ENCODE peak calls at places on chromosomes 12 and 14, in ten cellular contexts. R, S, B, G, O, Y, V, A, K and Q are unnamed samples.

GRCh38 chr14:40485688-40486087 is 1053.5 kb upstream of the FBXO33 start:
- DNase-seq in R (no peak), S (no peak), B (no peak), G (no peak), O (no peak), Y (no peak), V (no peak), A (no peak), K (no peak), Q (no peak)

GRCh38 chr12:16112626-16113560 is 164.6 kb downstream of the SLC15A5 start:
- DNase-seq in R (no peak), S (no peak), B (no peak), G (no peak), O (no peak), Y (no peak), V (peak), A (peak), K (peak), Q (no peak)

GRCh38 chr12:18747960-18748359 is 10.0 kb downstream of the CAPZA3 start:
- DNase-seq in R (peak), S (no peak), B (peak), G (no peak), O (peak), Y (no peak), V (peak), A (no peak), K (no peak), Q (peak)

GRCh38 chr14:80955434-80955939 is at the start of gene TSHR:
- DNase-seq in R (no peak), S (no peak), B (no peak), G (no peak), O (peak), Y (no peak), V (peak), A (peak), K (peak), Q (no peak)

GRCh38 chr14:20720741-20721140 is 24.9 kb upstream of the EDDM3A start:
- DNase-seq in R (no peak), S (no peak), B (no peak), G (no peak), O (no peak), Y (no peak), V (no peak), A (no peak), K (no peak), Q (no peak)

GRCh38 chr14:96086574-96087077 is 47.5 kb downstream of the C14orf132 start:
- DNase-seq in R (peak), S (no peak), B (peak), G (peak), O (peak), Y (no peak), V (no peak), A (no peak), K (no peak), Q (peak)

GRCh38 chr14:65412881-65413738 is 580 bp downstream of the FUT8 start:
- DNase-seq in R (peak), S (peak), B (peak), G (peak), O (peak), Y (peak), V (peak), A (peak), K (peak), Q (peak)

GRCh38 chr14:31025335-31026075 is at the start of gene AP4S1:
- DNase-seq in R (no peak), S (peak), B (peak), G (peak), O (no peak), Y (peak), V (peak), A (peak), K (peak), Q (peak)

GRCh38 chr12:131218291-131219172 is 264.8 kb downstream of the ADGRD1 start:
- DNase-seq in R (no peak), S (no peak), B (no peak), G (peak), O (no peak), Y (peak), V (peak), A (no peak), K (peak), Q (peak)

GRCh38 chr12:119902084-119902509 is 25.0 kb upstream of the CIT start:
- DNase-seq in R (peak), S (peak), B (peak), G (peak), O (peak), Y (peak), V (peak), A (peak), K (peak), Q (peak)

GRCh38 chr12:104072099-104072498 is 7.8 kb downstream of the HCFC2 start:
- DNase-seq in R (peak), S (no peak), B (no peak), G (no peak), O (no peak), Y (no peak), V (no peak), A (no peak), K (no peak), Q (no peak)

GRCh38 chr12:64088431-64089349 is 133.4 kb downstream of the KICS2 start:
- DNase-seq in R (peak), S (peak), B (peak), G (no peak), O (peak), Y (peak), V (peak), A (no peak), K (no peak), Q (peak)

GRCh38 chr14:55849833-55850232 is 268.4 kb upstream of the PELI2 start:
- DNase-seq in R (no peak), S (no peak), B (no peak), G (no peak), O (no peak), Y (no peak), V (no peak), A (no peak), K (no peak), Q (no peak)

GRCh38 chr12:70985850-70986249 is 65.3 kb upstream of the PTPRR start:
- DNase-seq in R (peak), S (no peak), B (no peak), G (no peak), O (peak), Y (no peak), V (no peak), A (no peak), K (no peak), Q (no peak)

GRCh38 chr14:75128596-75128990 is 1.7 kb upstream of the NEK9 start:
- DNase-seq in R (no peak), S (no peak), B (no peak), G (no peak), O (no peak), Y (no peak), V (no peak), A (no peak), K (no peak), Q (no peak)

GRCh38 chr12:109795023-109795422 is 38.2 kb downstream of the TRPV4 start:
- DNase-seq in R (peak), S (no peak), B (peak), G (no peak), O (peak), Y (no peak), V (no peak), A (no peak), K (no peak), Q (peak)

GRCh38 chr12:128813883-128814282 is 9.9 kb downstream of the SLC15A4 start:
- DNase-seq in R (no peak), S (no peak), B (no peak), G (no peak), O (peak), Y (no peak), V (no peak), A (no peak), K (no peak), Q (no peak)

GRCh38 chr12:9902539-9903228 is 21.4 kb downstream of the KLRF2 start:
- DNase-seq in R (no peak), S (no peak), B (peak), G (no peak), O (no peak), Y (no peak), V (peak), A (no peak), K (peak), Q (no peak)

GRCh38 chr14:93063393-93063792 is 52.3 kb downstream of the ITPK1 start:
- DNase-seq in R (no peak), S (no peak), B (no peak), G (no peak), O (no peak), Y (no peak), V (no peak), A (no peak), K (no peak), Q (no peak)

GRCh38 chr12:95240556-95240955 is 22.9 kb downstream of the VEZT start:
- DNase-seq in R (no peak), S (no peak), B (no peak), G (no peak), O (no peak), Y (no peak), V (no peak), A (no peak), K (no peak), Q (no peak)

GRCh38 chr12:114711689-114712152 is 27.7 kb upstream of the TBX3 start:
- DNase-seq in R (no peak), S (no peak), B (no peak), G (no peak), O (no peak), Y (no peak), V (peak), A (no peak), K (peak), Q (peak)

GRCh38 chr12:78018146-78018910 is 187.6 kb downstream of the NAV3 start:
- DNase-seq in R (peak), S (peak), B (no peak), G (no peak), O (peak), Y (no peak), V (no peak), A (no peak), K (peak), Q (no peak)

GRCh38 chr14:92040431-92041040 is 677 bp upstream of the TRIP11 start:
- DNase-seq in R (peak), S (peak), B (peak), G (peak), O (peak), Y (peak), V (peak), A (peak), K (no peak), Q (peak)

GRCh38 chr14:74414380-74414779 is 11.6 kb downstream of the SYNDIG1L start:
- DNase-seq in R (no peak), S (no peak), B (no peak), G (no peak), O (no peak), Y (no peak), V (peak), A (no peak), K (peak), Q (peak)

GRCh38 chr14:105484997-105485393 is 1.7 kb upstream of the CRIP1 start:
- DNase-seq in R (no peak), S (no peak), B (no peak), G (no peak), O (no peak), Y (no peak), V (no peak), A (no peak), K (no peak), Q (no peak)

GRCh38 chr12:61706783-61707182 is 553.4 kb upstream of the USP15 start:
- DNase-seq in R (no peak), S (no peak), B (no peak), G (no peak), O (no peak), Y (no peak), V (no peak), A (no peak), K (no peak), Q (no peak)

GRCh38 chr14:54048736-54049135 is 92.1 kb upstream of the BMP4 start:
- DNase-seq in R (no peak), S (peak), B (no peak), G (no peak), O (no peak), Y (no peak), V (no peak), A (no peak), K (no peak), Q (no peak)

GRCh38 chr12:42789808-42790760 is 200.5 kb upstream of the PRICKLE1 start:
- DNase-seq in R (no peak), S (no peak), B (no peak), G (no peak), O (peak), Y (no peak), V (no peak), A (no peak), K (no peak), Q (no peak)

GRCh38 chr12:91511795-91512420 is 329.3 kb upstream of the DCN start:
- DNase-seq in R (no peak), S (no peak), B (no peak), G (no peak), O (no peak), Y (no peak), V (peak), A (no peak), K (peak), Q (no peak)

GRCh38 chr12:50187084-50187900 is 20.1 kb upstream of the CERS5 start:
- DNase-seq in R (peak), S (no peak), B (peak), G (no peak), O (peak), Y (no peak), V (no peak), A (no peak), K (no peak), Q (no peak)

GRCh38 chr12:92080390-92081285 is 65.0 kb downstream of the BTG1 start:
- DNase-seq in R (peak), S (no peak), B (peak), G (no peak), O (peak), Y (peak), V (no peak), A (peak), K (no peak), Q (peak)

GRCh38 chr14:81169711-81170103 is 51.1 kb downstream of the GTF2A1 start:
- DNase-seq in R (peak), S (no peak), B (peak), G (peak), O (no peak), Y (no peak), V (peak), A (peak), K (peak), Q (peak)

GRCh38 chr12:105705765-105706164 is 375.3 kb downstream of the C12orf75 start:
- DNase-seq in R (peak), S (peak), B (peak), G (peak), O (peak), Y (peak), V (peak), A (peak), K (peak), Q (peak)

GRCh38 chr12:105704788-105705187 is 374.3 kb downstream of the C12orf75 start:
- DNase-seq in R (no peak), S (no peak), B (no peak), G (no peak), O (no peak), Y (no peak), V (no peak), A (no peak), K (no peak), Q (no peak)

GRCh38 chr12:105705235-105705634 is 374.7 kb downstream of the C12orf75 start:
- DNase-seq in R (no peak), S (no peak), B (no peak), G (no peak), O (no peak), Y (no peak), V (peak), A (no peak), K (no peak), Q (no peak)

GRCh38 chr12:105706973-105707334 is 376.5 kb downstream of the C12orf75 start:
- DNase-seq in R (no peak), S (no peak), B (no peak), G (no peak), O (no peak), Y (no peak), V (no peak), A (no peak), K (no peak), Q (no peak)

GRCh38 chr12:105706321-105706972 is 376.0 kb downstream of the C12orf75 start:
- DNase-seq in R (peak), S (no peak), B (peak), G (no peak), O (peak), Y (no peak), V (peak), A (no peak), K (peak), Q (peak)
- H3K27ac ChIP-seq in R (no peak), S (no peak), B (no peak), G (no peak), O (no peak), Y (no peak), V (no peak), A (no peak), K (no peak), Q (no peak)

DNA sequence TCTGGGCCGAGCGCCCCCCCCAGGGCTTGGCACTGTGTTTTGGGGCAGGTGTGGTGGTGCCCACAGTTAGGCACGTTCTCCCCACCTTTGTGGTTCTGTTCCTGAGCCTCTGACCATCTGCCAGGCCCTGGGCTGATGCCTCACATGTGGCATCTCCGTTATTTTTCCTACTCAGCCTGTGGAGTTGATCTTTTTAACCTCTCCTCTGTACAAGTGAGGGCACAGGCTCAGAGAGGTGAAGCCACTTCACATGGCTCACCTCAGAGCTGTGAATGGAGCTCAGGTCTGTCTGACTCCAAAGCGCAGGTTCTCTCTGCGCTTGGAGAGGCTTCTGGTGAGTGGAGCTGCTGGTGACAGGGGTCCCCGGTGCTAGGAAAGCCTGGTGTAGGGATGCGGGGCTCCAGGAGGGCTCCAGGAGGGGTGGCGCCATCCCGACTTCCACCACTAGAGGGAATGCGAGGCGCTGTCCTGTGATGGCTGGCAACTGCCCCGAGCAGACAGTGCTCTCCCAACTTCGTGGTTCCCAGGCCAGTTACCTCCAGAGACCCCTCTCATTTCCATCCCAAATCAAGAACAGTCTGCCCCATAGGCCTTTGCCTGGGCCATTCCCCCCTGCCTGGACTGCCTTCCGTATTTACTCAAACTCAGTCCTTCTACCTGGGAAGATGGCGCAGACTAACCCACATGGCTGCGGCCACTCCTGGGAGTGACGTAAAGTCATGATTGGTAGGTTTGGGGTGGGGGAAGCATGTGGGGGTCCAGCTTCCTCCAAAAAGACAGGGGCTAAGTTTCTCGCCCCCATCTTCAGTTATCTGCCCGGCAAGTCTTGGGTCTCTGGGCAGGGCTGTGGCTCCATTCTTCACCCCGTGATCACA is 9.9 kb downstream of the BCL7A start:
- DNase-seq in R (no peak), S (no peak), B (no peak), G (peak), O (no peak), Y (peak), V (peak), A (peak), K (peak), Q (peak)
- H3K4me2 ChIP-seq in R (no peak), S (no peak), B (no peak), G (peak), O (no peak), Y (no peak), V (no peak), A (peak), K (no peak), Q (no peak)

GRCh38 chr14:73047808-73048207 is 10.5 kb upstream of the RBM25 start:
- DNase-seq in R (no peak), S (no peak), B (peak), G (peak), O (no peak), Y (no peak), V (no peak), A (no peak), K (no peak), Q (no peak)
- H3K27ac ChIP-seq in R (no peak), S (no peak), B (no peak), G (no peak), O (no peak), Y (no peak), V (no peak), A (no peak), K (no peak), Q (no peak)

GRCh38 chr12:47938594-47938993 is 24.8 kb upstream of the TMEM106C start:
- DNase-seq in R (no peak), S (no peak), B (no peak), G (no peak), O (no peak), Y (no peak), V (no peak), A (no peak), K (no peak), Q (no peak)
- H3K4me2 ChIP-seq in R (no peak), S (no peak), B (no peak), G (no peak), O (no peak), Y (no peak), V (no peak), A (no peak), K (no peak), Q (peak)

GRCh38 chr12:56753566-56753965 is 1.4 kb upstream of the PRIM1 start:
- DNase-seq in R (no peak), S (no peak), B (no peak), G (no peak), O (no peak), Y (no peak), V (no peak), A (no peak), K (no peak), Q (no peak)

GRCh38 chr12:56749853-56750252 is 2.3 kb downstream of the PRIM1 start:
- DNase-seq in R (no peak), S (no peak), B (no peak), G (no peak), O (no peak), Y (no peak), V (no peak), A (peak), K (no peak), Q (no peak)

GRCh38 chr12:56751712-56752598 is at the start of gene PRIM1:
- DNase-seq in R (peak), S (peak), B (peak), G (peak), O (peak), Y (peak), V (peak), A (peak), K (peak), Q (peak)

GRCh38 chr12:56749364-56749763 is 2.8 kb downstream of the PRIM1 start:
- DNase-seq in R (no peak), S (no peak), B (no peak), G (no peak), O (no peak), Y (no peak), V (no peak), A (peak), K (no peak), Q (no peak)
- H3K27ac ChIP-seq in R (no peak), S (no peak), B (no peak), G (peak), O (no peak), Y (no peak), V (peak), A (peak), K (no peak), Q (no peak)

DNA sequence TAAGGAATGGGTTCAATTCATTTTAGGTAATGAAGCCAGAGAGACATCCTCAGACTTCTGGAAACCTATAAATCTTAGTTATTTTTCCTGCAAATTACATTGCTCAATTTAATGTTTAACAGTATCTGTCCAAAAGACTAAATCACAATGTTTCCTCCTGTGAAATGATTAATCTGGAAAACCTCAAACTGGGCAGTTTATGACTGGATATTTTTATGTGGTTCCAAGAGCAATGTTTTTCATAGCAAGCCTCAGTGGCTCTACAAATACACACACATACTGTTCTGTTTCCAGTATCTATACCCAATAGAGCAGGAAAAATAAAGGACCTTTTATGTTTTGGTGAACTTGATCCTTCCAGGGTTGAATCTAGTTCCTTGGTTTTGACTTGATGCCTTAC is 9.2 kb downstream of the NID2 start:
- DNase-seq in R (no peak), S (no peak), B (no peak), G (no peak), O (peak), Y (no peak), V (no peak), A (no peak), K (no peak), Q (no peak)
- H3K4me2 ChIP-seq in R (peak), S (no peak), B (no peak), G (no peak), O (peak), Y (no peak), V (no peak), A (no peak), K (no peak), Q (no peak)